ENCODE peak calls at places on chromosomes 11 and 22, in eight cellular contexts. V is iris pigment epithelial cell, J is AG09319, N is A172, S is kidney glomerular epithelial cell, F is MCF 10A, E is EL, Y is nephron progenitor cell. T is an unnamed sample.

GRCh38 chr11:88175004-88175706 is at the start of gene RAB38:
- DNase-seq in V (peak; percentile 14), J (no peak), N (no peak), S (peak; percentile 53), F (peak; percentile 87), E (peak; percentile 65), Y (peak; percentile 71), T (no peak)

GRCh38 chr11:133803026-133803425 is 42.3 kb downstream of the SPATA19 start:
- DNase-seq in V (peak; percentile 5), J (no peak), N (no peak), S (no peak), F (no peak), E (no peak), Y (no peak), T (no peak)

GRCh38 chr11:80529722-80530121 is 1088.9 kb upstream of the TENM4 start:
- DNase-seq in V (no peak), J (no peak), N (no peak), S (no peak), F (no peak), E (no peak), Y (no peak), T (no peak)

GRCh38 chr11:45817191-45817590 is 12.2 kb downstream of the SLC35C1 start:
- DNase-seq in V (no peak), J (no peak), N (no peak), S (no peak), F (no peak), E (no peak), Y (no peak), T (no peak)

GRCh38 chr11:40293655-40294342 is 1165.7 kb downstream of the LRRC4C start:
- DNase-seq in V (peak; percentile 88), J (peak; percentile 48), N (peak; percentile 31), S (peak; percentile 91), F (peak; percentile 80), E (peak; percentile 77), Y (peak; percentile 75), T (peak; percentile 69)

GRCh38 chr11:114340311-114341131 is 44.3 kb downstream of the NNMT start:
- DNase-seq in V (peak; percentile 77), J (peak; percentile 54), N (peak; percentile 80), S (peak; percentile 67), F (peak; percentile 74), E (peak; percentile 79), Y (peak; percentile 40), T (peak; percentile 66)

GRCh38 chr22:36049678-36049997 is 21.0 kb upstream of the RBFOX2 start:
- DNase-seq in V (no peak), J (no peak), N (no peak), S (no peak), F (no peak), E (no peak), Y (no peak), T (no peak)

GRCh38 chr11:71454470-71455113 is 1.6 kb downstream of the NADSYN1 start:
- DNase-seq in V (no peak), J (no peak), N (no peak), S (no peak), F (peak; percentile 23), E (no peak), Y (no peak), T (no peak)

GRCh38 chr11:113014262-113014661 is 53.0 kb downstream of the NCAM1 start:
- DNase-seq in V (no peak), J (no peak), N (no peak), S (no peak), F (no peak), E (no peak), Y (peak; percentile 27), T (no peak)

GRCh38 chr22:49204599-49205214 is 623.0 kb downstream of the BRD1 start:
- DNase-seq in V (no peak), J (no peak), N (no peak), S (no peak), F (no peak), E (no peak), Y (no peak), T (no peak)

GRCh38 chr11:124951341-124951740 is 2.7 kb upstream of the CCDC15 start:
- DNase-seq in V (no peak), J (no peak), N (no peak), S (no peak), F (no peak), E (no peak), Y (no peak), T (no peak)

GRCh38 chr11:43575931-43576833 is 104.4 kb upstream of the HSD17B12 start:
- DNase-seq in V (no peak), J (no peak), N (no peak), S (no peak), F (no peak), E (no peak), Y (no peak), T (no peak)

GRCh38 chr11:100932474-100933100 is 197.0 kb downstream of the PGR start:
- DNase-seq in V (peak; percentile 50), J (no peak), N (peak; percentile 19), S (peak; percentile 37), F (peak; percentile 35), E (peak; percentile 45), Y (no peak), T (no peak)

GRCh38 chr11:126347751-126348628 is 7.5 kb upstream of the ST3GAL4 start:
- DNase-seq in V (no peak), J (no peak), N (no peak), S (no peak), F (no peak), E (no peak), Y (no peak), T (no peak)

GRCh38 chr11:96899971-96900370 is 510.2 kb downstream of the JRKL start:
- DNase-seq in V (no peak), J (no peak), N (no peak), S (no peak), F (no peak), E (no peak), Y (no peak), T (no peak)

GRCh38 chr22:35231585-35232084 is 25.7 kb upstream of the HMGXB4 start:
- DNase-seq in V (peak; percentile 58), J (peak; percentile 5), N (peak; percentile 61), S (peak; percentile 78), F (peak; percentile 84), E (peak; percentile 71), Y (peak; percentile 80), T (peak; percentile 11)

GRCh38 chr11:115652501-115652900 is 148.3 kb upstream of the CADM1 start:
- DNase-seq in V (no peak), J (no peak), N (no peak), S (no peak), F (no peak), E (no peak), Y (no peak), T (no peak)

GRCh38 chr11:64631675-64632074 is 40.7 kb downstream of the SLC22A12 start:
- DNase-seq in V (no peak), J (no peak), N (no peak), S (no peak), F (no peak), E (no peak), Y (no peak), T (no peak)

GRCh38 chr11:70742553-70743291 is 344.4 kb downstream of the CTTN start:
- DNase-seq in V (no peak), J (no peak), N (no peak), S (no peak), F (no peak), E (no peak), Y (peak; percentile 44), T (no peak)

GRCh38 chr22:28548411-28548810 is 131.2 kb downstream of the TTC28 start:
- DNase-seq in V (no peak), J (no peak), N (no peak), S (no peak), F (no peak), E (no peak), Y (no peak), T (no peak)

GRCh38 chr22:30885591-30885990 is 83.0 kb downstream of the MORC2 start:
- DNase-seq in V (no peak), J (no peak), N (no peak), S (no peak), F (no peak), E (no peak), Y (no peak), T (no peak)

GRCh38 chr11:116644948-116645305 is 127.9 kb downstream of the BUD13 start:
- DNase-seq in V (no peak), J (no peak), N (no peak), S (no peak), F (no peak), E (no peak), Y (no peak), T (no peak)

GRCh38 chr22:38244106-38244505 is 28.7 kb downstream of the TMEM184B start:
- DNase-seq in V (no peak), J (no peak), N (no peak), S (no peak), F (no peak), E (no peak), Y (no peak), T (no peak)

GRCh38 chr11:11979487-11980117 is 28.8 kb downstream of the DKK3 start:
- DNase-seq in V (peak; percentile 74), J (no peak), N (peak; percentile 90), S (peak; percentile 31), F (peak; percentile 33), E (peak; percentile 79), Y (no peak), T (no peak)

GRCh38 chr22:32327066-32327465 is 30.6 kb upstream of the RFPL3 start:
- DNase-seq in V (peak; percentile 10), J (no peak), N (no peak), S (no peak), F (peak; percentile 68), E (peak; percentile 13), Y (no peak), T (no peak)

GRCh38 chr11:123166095-123166559 is 28.9 kb downstream of the CLMP start:
- DNase-seq in V (peak; percentile 92), J (no peak), N (peak; percentile 47), S (peak; percentile 36), F (peak; percentile 67), E (peak; percentile 46), Y (peak; percentile 70), T (peak; percentile 97)

GRCh38 chr11:131683666-131684065 is 313.3 kb downstream of the NTM start:
- DNase-seq in V (no peak), J (no peak), N (no peak), S (no peak), F (no peak), E (no peak), Y (no peak), T (no peak)

GRCh38 chr22:25942989-25943411 is 201.0 kb downstream of the MYO18B start:
- DNase-seq in V (no peak), J (no peak), N (peak; percentile 0), S (no peak), F (no peak), E (no peak), Y (no peak), T (no peak)

GRCh38 chr11:77959434-77959833 is 35.0 kb downstream of the INTS4 start:
- DNase-seq in V (peak; percentile 51), J (no peak), N (no peak), S (no peak), F (no peak), E (no peak), Y (no peak), T (no peak)

GRCh38 chr11:99687320-99687719 is 666.6 kb downstream of the CNTN5 start:
- DNase-seq in V (peak; percentile 37), J (no peak), N (no peak), S (no peak), F (no peak), E (peak; percentile 1), Y (no peak), T (no peak)

GRCh38 chr11:5421811-5422210 is at the start of gene OR51Q1:
- DNase-seq in V (no peak), J (no peak), N (no peak), S (no peak), F (no peak), E (no peak), Y (no peak), T (no peak)

GRCh38 chr11:119615879-119616190 is 113.2 kb downstream of the NECTIN1 start:
- DNase-seq in V (no peak), J (no peak), N (no peak), S (no peak), F (no peak), E (no peak), Y (no peak), T (no peak)